ENCODE peak calls at places on chromosomes 4 and X, in four cellular contexts. U, M, P and A are unnamed samples.

GRCh38 chr4:188107931-188108843 is 1.2 kb downstream of the TRIML2 start:
- DNase-seq in U (peak; percentile 67), M (no peak), P (no peak), A (no peak)

GRCh38 chr4:74674750-74675149 is 119.6 kb downstream of the BTC start:
- DNase-seq in U (peak; percentile 15), M (no peak), P (no peak), A (no peak)

GRCh38 chrX:104469771-104470170 is 96.2 kb upstream of the IL1RAPL2 start:
- DNase-seq in U (no peak), M (no peak), P (no peak), A (no peak)

GRCh38 chr4:37988670-37989069 is 28.5 kb downstream of the PTTG2 start:
- DNase-seq in U (no peak), M (no peak), P (no peak), A (no peak)

GRCh38 chrX:130772313-130773140 is 130.5 kb downstream of the ENOX2 start:
- DNase-seq in U (peak; percentile 59), M (peak; percentile 61), P (no peak), A (no peak)

GRCh38 chrX:15680401-15680800 is 15.8 kb upstream of the CLTRN start:
- DNase-seq in U (peak; percentile 36), M (no peak), P (no peak), A (no peak)

GRCh38 chr4:37982736-37983135 is 22.5 kb downstream of the PTTG2 start:
- DNase-seq in U (no peak), M (no peak), P (no peak), A (no peak)

GRCh38 chr4:99652596-99653436 is 4.8 kb downstream of the C4orf54 start:
- DNase-seq in U (no peak), M (peak; percentile 80), P (no peak), A (no peak)

GRCh38 chr4:76764251-76764650 is 133.7 kb downstream of the SOWAHB start:
- DNase-seq in U (peak; percentile 58), M (no peak), P (no peak), A (no peak)

GRCh38 chr4:121112530-121112929 is 40.2 kb upstream of the NDNF start:
- DNase-seq in U (peak; percentile 7), M (no peak), P (no peak), A (peak; percentile 15)

GRCh38 chrX:43176686-43177085 is 398.7 kb upstream of the PPP1R2C start:
- DNase-seq in U (no peak), M (no peak), P (no peak), A (no peak)

GRCh38 chr4:11847161-11847560 is 418.5 kb upstream of the HS3ST1 start:
- DNase-seq in U (peak; percentile 6), M (no peak), P (no peak), A (no peak)

GRCh38 chr4:72567821-72568620 is 1.0 kb downstream of the ADAMTS3 start:
- DNase-seq in U (peak; percentile 64), M (peak; percentile 9), P (peak; percentile 80), A (no peak)

GRCh38 chrX:120768681-120769080 is 107.0 kb downstream of the CT47B1 start:
- DNase-seq in U (peak; percentile 80), M (no peak), P (no peak), A (no peak)

GRCh38 chr4:33873791-33874190 is 2370.5 kb downstream of the ARAP2 start:
- DNase-seq in U (no peak), M (no peak), P (no peak), A (no peak)

GRCh38 chrX:74419861-74420193 is 1.5 kb upstream of the SLC16A2 start:
- DNase-seq in U (peak; percentile 1), M (no peak), P (peak; percentile 13), A (no peak)

GRCh38 chrX:57286507-57287251 is at the start of gene FAAH2:
- DNase-seq in U (no peak), M (peak; percentile 89), P (peak; percentile 20), A (peak; percentile 51)